ENCODE peak calls at places on chromosomes 12 and 14, in eight cellular contexts. L is gastrocnemius medialis, Q is GM10248, X is astrocyte of the spinal cord, I is uterus, M is GM12865, Z is left ventricle myocardium inferior, J is H9. S is an unnamed sample.

GRCh38 chr14:106210650-106211049 is 684.3 kb downstream of the TMEM121 start:
- DNase-seq in M (peak), Z (no peak), X (no peak), L (no peak), I (no peak), Q (no peak), J (no peak), S (no peak)

GRCh38 chr14:74888164-74889158 is 6.7 kb downstream of the DLST start:
- DNase-seq in Q (no peak), X (peak), L (no peak), Z (no peak), J (no peak), I (no peak), M (no peak), S (no peak)

GRCh38 chr14:74521756-74522155 is 28.2 kb downstream of the ISCA2 start:
- DNase-seq in I (no peak), Z (no peak), J (no peak), L (no peak), M (no peak), X (no peak), Q (no peak), S (no peak)

GRCh38 chr12:11204173-11204572 is 17.4 kb upstream of the TAS2R42 start:
- DNase-seq in Z (no peak), Q (no peak), L (no peak), I (no peak), X (no peak), M (no peak), J (no peak), S (no peak)

GRCh38 chr12:175250-175649 is 38.7 kb downstream of the SLC6A12 start:
- DNase-seq in J (no peak), Q (no peak), L (no peak), I (no peak), M (no peak), X (no peak), Z (peak), S (no peak)

GRCh38 chr14:100674428-100674827 is 52.3 kb upstream of the DLK1 start:
- DNase-seq in L (no peak), Q (no peak), I (no peak), Z (no peak), M (no peak), J (no peak), X (no peak), S (no peak)

GRCh38 chr14:23413681-23414080 is 5.6 kb upstream of the MYH6 start:
- DNase-seq in Q (no peak), J (no peak), X (no peak), I (no peak), M (no peak), Z (no peak), L (no peak), S (no peak)

GRCh38 chr12:113098428-113099028 is 37.0 kb downstream of the RASAL1 start:
- DNase-seq in M (peak), I (peak), Z (peak), J (peak), X (peak), Q (peak), L (peak), S (peak)

GRCh38 chr12:13661005-13661887 is 320.2 kb downstream of the GRIN2B start:
- DNase-seq in M (peak), L (peak), I (peak), J (peak), Q (peak), Z (no peak), X (peak), S (peak)

GRCh38 chr14:92959761-92960680 is 37.1 kb downstream of the CHGA start:
- DNase-seq in I (no peak), Z (peak), L (no peak), M (no peak), X (no peak), J (no peak), Q (no peak), S (peak)

GRCh38 chr12:101407054-101407437 is 526 bp downstream of the ARL1 start:
- DNase-seq in M (no peak), Z (no peak), L (peak), Q (no peak), X (no peak), J (no peak), I (no peak), S (peak)

GRCh38 chr12:857611-858010 is 91.9 kb downstream of the RAD52 start:
- DNase-seq in X (peak), Q (no peak), J (no peak), L (peak), M (no peak), I (peak), Z (no peak), S (peak)

GRCh38 chr12:55850893-55851292 is 8.2 kb upstream of the MMP19 start:
- DNase-seq in M (no peak), J (no peak), I (no peak), Q (no peak), X (peak), Z (no peak), L (no peak), S (no peak)

GRCh38 chr14:103144085-103144484 is 20.8 kb downstream of the TNFAIP2 start:
- DNase-seq in I (no peak), M (no peak), L (no peak), X (no peak), J (no peak), Z (no peak), Q (no peak), S (no peak)

GRCh38 chr12:54036620-54037359 is 3.9 kb downstream of the HOXC5 start:
- DNase-seq in I (no peak), Q (no peak), X (no peak), L (no peak), M (peak), Z (no peak), J (no peak), S (peak)

GRCh38 chr12:3655331-3655900 is 97.5 kb downstream of the CRACR2A start:
- DNase-seq in L (no peak), J (peak), I (no peak), X (no peak), Z (no peak), Q (peak), M (peak), S (no peak)

GRCh38 chr14:89924224-89924623 is 30.3 kb downstream of the EFCAB11 start:
- DNase-seq in J (no peak), Q (no peak), I (no peak), X (no peak), L (no peak), Z (no peak), M (no peak), S (no peak)

GRCh38 chr14:81427348-81428058 is 27.4 kb upstream of the STON2 start:
- DNase-seq in L (peak), I (no peak), J (no peak), M (no peak), X (no peak), Q (no peak), Z (peak), S (peak)

GRCh38 chr12:80509781-80510556 is 65.9 kb downstream of the PTPRQ start:
- DNase-seq in Q (no peak), X (peak), J (no peak), M (no peak), I (no peak), L (no peak), Z (no peak), S (no peak)

GRCh38 chr12:85310025-85310424 is 30.0 kb downstream of the ALX1 start:
- DNase-seq in L (no peak), X (no peak), I (no peak), J (no peak), M (no peak), Q (no peak), Z (no peak), S (no peak)

GRCh38 chr12:69044887-69045286 is 111.9 kb upstream of the CPM start:
- DNase-seq in I (no peak), J (no peak), M (no peak), L (no peak), Z (no peak), Q (no peak), X (no peak), S (no peak)

DNA sequence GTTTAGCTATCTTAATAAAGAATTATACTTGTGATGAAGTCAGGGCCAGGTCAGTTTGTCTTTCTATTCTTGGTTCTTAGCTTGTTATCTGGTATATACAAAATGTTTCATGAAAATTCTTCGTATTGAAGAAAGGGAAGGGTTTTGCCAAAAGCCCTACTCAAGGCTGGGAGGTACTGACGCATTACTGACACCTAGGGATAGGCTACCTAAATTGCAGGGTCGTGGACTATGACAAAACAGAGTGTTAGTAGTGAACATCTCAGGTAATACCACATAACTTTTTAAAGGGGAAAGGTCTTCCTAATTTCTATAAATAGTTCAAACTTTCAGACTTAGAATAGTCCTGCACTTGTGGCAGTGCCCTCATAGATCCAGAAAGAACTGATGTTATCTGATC is 246.3 kb downstream of the RGS6 start:
- DNase-seq in J (no peak), I (no peak), Z (no peak), Q (no peak), X (no peak), L (no peak), M (no peak), S (no peak)
- TF ChIP-seq CTCF in J (peak), I (no peak), Z (no peak), Q (no peak), X (no peak), L (no peak), M (peak), S (no peak)

DNA sequence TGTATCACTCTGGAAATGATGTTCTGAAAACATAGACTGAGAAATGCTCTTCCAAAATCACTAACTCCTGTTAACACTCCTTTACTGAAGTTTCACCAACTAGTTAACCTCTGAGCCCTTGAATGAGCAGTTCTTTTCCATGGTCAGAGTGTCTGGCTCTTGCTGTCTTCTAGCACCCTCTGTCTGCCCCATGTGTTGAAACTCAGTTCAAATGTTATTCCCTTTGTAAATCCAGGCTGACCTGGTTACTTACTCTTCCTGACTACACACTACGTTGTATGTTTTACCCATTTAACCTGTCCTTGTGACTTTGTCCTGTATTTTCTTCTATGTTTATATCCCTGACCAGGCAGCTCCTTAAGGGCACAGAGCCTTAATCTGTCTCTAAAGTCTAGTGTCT is 388.9 kb upstream of the RPL10L start:
- DNase-seq in I (no peak), M (no peak), J (peak), L (no peak), Q (no peak), X (no peak), Z (no peak), S (no peak)
- TF ChIP-seq CTCF in I (no peak), M (no peak), J (peak), L (no peak), Q (no peak), X (peak), Z (no peak), S (no peak)

GRCh38 chr12:120234643-120235368 is 30.7 kb downstream of the PXN start:
- DNase-seq in X (peak), L (peak), I (peak), M (peak), Z (peak), Q (no peak), J (peak), S (peak)
- TF ChIP-seq CTCF in X (peak), L (peak), I (peak), M (peak), Z (peak), Q (peak), J (peak), S (peak)

GRCh38 chr12:125070117-125070516 is 4.9 kb downstream of the AACS start:
- DNase-seq in Z (no peak), Q (no peak), L (no peak), J (no peak), X (no peak), I (no peak), M (no peak), S (no peak)
- TF ChIP-seq CTCF in Z (no peak), Q (no peak), L (no peak), J (peak), X (peak), I (no peak), M (no peak), S (no peak)